ENCODE peak calls at places on chromosomes 11 and 22, in four cellular contexts. D is smooth muscle cell of the brain vasculature, E is mucosa of descending colon, T is epithelial cell of esophagus. O is an unnamed sample.

GRCh38 chr11:62880231-62880802 is 379 bp upstream of the SLC3A2 start:
- DNase-seq in D (no peak), E (peak; percentile 73), T (peak; percentile 57), O (no peak)

GRCh38 chr11:104668797-104669463 is 229.3 kb downstream of the CASP12 start:
- DNase-seq in D (peak; percentile 36), E (no peak), T (peak; percentile 92), O (no peak)

GRCh38 chr11:110081462-110082233 is 11.5 kb upstream of the ZC3H12C start:
- DNase-seq in D (no peak), E (no peak), T (peak; percentile 91), O (no peak)

GRCh38 chr11:130163346-130164220 is 4.0 kb downstream of the ST14 start:
- DNase-seq in D (no peak), E (no peak), T (no peak), O (peak; percentile 87)

GRCh38 chr11:100925935-100926334 is 203.7 kb downstream of the PGR start:
- DNase-seq in D (peak; percentile 53), E (no peak), T (peak; percentile 61), O (no peak)

GRCh38 chr11:120537996-120538395 is 26.4 kb downstream of the GRIK4 start:
- DNase-seq in D (no peak), E (no peak), T (no peak), O (no peak)

GRCh38 chr11:33835143-33835878 is 56.6 kb downstream of the LMO2 start:
- DNase-seq in D (no peak), E (no peak), T (peak; percentile 86), O (no peak)

GRCh38 chr11:68854273-68854958 is 12.7 kb upstream of the CPT1A start:
- DNase-seq in D (no peak), E (no peak), T (no peak), O (no peak)

GRCh38 chr22:17963015-17963414 is 61.3 kb downstream of the MICAL3 start:
- DNase-seq in D (no peak), E (no peak), T (no peak), O (no peak)

GRCh38 chr11:35427158-35427557 is 7.8 kb upstream of the SLC1A2 start:
- DNase-seq in D (peak; percentile 62), E (no peak), T (no peak), O (no peak)

GRCh38 chr11:2138075-2138435 is 1.1 kb downstream of the IGF2 start:
- DNase-seq in D (no peak), E (peak; percentile 21), T (no peak), O (peak; percentile 68)

GRCh38 chr22:37564111-37564711 is 3.9 kb downstream of the CDC42EP1 start:
- DNase-seq in D (no peak), E (no peak), T (peak; percentile 52), O (no peak)

GRCh38 chr22:40323681-40324083 is 22.6 kb upstream of the ADSL start:
- DNase-seq in D (no peak), E (no peak), T (no peak), O (no peak)

GRCh38 chr22:31342389-31343125 is 3.6 kb downstream of the PATZ1 start:
- DNase-seq in D (no peak), E (no peak), T (no peak), O (no peak)

GRCh38 chr22:49968313-49968830 is 7.8 kb downstream of the PIM3 start:
- DNase-seq in D (no peak), E (peak; percentile 60), T (no peak), O (peak; percentile 28)

GRCh38 chr22:42462016-42462415 is 29.8 kb upstream of the NFAM1 start:
- DNase-seq in D (no peak), E (no peak), T (no peak), O (no peak)

GRCh38 chr11:83035070-83035854 is 36.4 kb downstream of the RAB30 start:
- DNase-seq in D (no peak), E (no peak), T (peak; percentile 83), O (no peak)

GRCh38 chr11:95575517-95575916 is 214.1 kb downstream of the FAM76B start:
- DNase-seq in D (no peak), E (no peak), T (no peak), O (no peak)

GRCh38 chr22:37210041-37210803 is 2.1 kb downstream of the SSTR3 start:
- DNase-seq in D (no peak), E (no peak), T (no peak), O (no peak)

GRCh38 chr11:69218271-69218682 is 62.5 kb downstream of the SMIM38 start:
- DNase-seq in D (no peak), E (no peak), T (no peak), O (no peak)

GRCh38 chr11:9017773-9018172 is 14.0 kb upstream of the NRIP3 start:
- DNase-seq in D (no peak), E (peak; percentile 63), T (no peak), O (peak; percentile 18)

GRCh38 chr11:18374956-18375355 is 19.4 kb upstream of the LDHA start:
- DNase-seq in D (no peak), E (no peak), T (no peak), O (no peak)

GRCh38 chr11:12845739-12846358 is 163.3 kb upstream of the RASSF10 start:
- DNase-seq in D (peak; percentile 39), E (peak; percentile 62), T (no peak), O (peak; percentile 70)

GRCh38 chr11:61791737-61792309 is 576 bp downstream of the TMEM258 start:
- DNase-seq in D (no peak), E (no peak), T (peak; percentile 81), O (peak; percentile 62)

GRCh38 chr22:42646569-42647525 is 2.3 kb downstream of the CYB5R3 start:
- DNase-seq in D (no peak), E (peak; percentile 76), T (no peak), O (peak; percentile 80)

GRCh38 chr11:117202386-117203068 is 3.4 kb downstream of the TAGLN start:
- DNase-seq in D (no peak), E (no peak), T (no peak), O (peak; percentile 42)

GRCh38 chr11:63210111-63210510 is 33.3 kb downstream of the SLC22A25 start:
- DNase-seq in D (no peak), E (no peak), T (no peak), O (no peak)

GRCh38 chr22:43152001-43152354 is 619 bp downstream of the TSPO start:
- DNase-seq in D (no peak), E (no peak), T (no peak), O (no peak)

GRCh38 chr11:60971520-60971919 is at the start of gene CD6:
- DNase-seq in D (no peak), E (peak; percentile 62), T (no peak), O (no peak)

GRCh38 chr11:54927704-54928103 is 221.1 kb downstream of the OR4A5 start:
- DNase-seq in D (no peak), E (no peak), T (no peak), O (no peak)

GRCh38 chr11:10293423-10294288 is at the start of gene SBF2:
- DNase-seq in D (no peak), E (peak; percentile 87), T (peak; percentile 85), O (peak; percentile 93)

GRCh38 chr11:111406091-111406490 is 27.0 kb upstream of the POU2AF1 start:
- DNase-seq in D (no peak), E (no peak), T (no peak), O (no peak)

GRCh38 chr11:40338739-40339138 is 1120.7 kb downstream of the LRRC4C start:
- DNase-seq in D (no peak), E (no peak), T (peak; percentile 76), O (no peak)

O was measured in pancreas.